ENCODE peak calls at places on chromosome 9, in seven cellular contexts. One of them, this sample, is unnamed.

GRCh38 chr9:2119490-2120046 is 104.4 kb downstream of the SMARCA2 start:
- DNase-seq in K562: no peak
- DNase-seq in CD8-positive, alpha-beta T cell: no peak
- DNase-seq in memory B cell: no peak
- DNase-seq in fibroblast of pulmonary artery: no peak
- DNase-seq in ascending aorta: no peak
- DNase-seq in Daoy: no peak
- DNase-seq in this sample: no peak

GRCh38 chr9:94057918-94058317 is 26.3 kb upstream of the PTPDC1 start:
- DNase-seq in CD8-positive, alpha-beta T cell: no peak
- DNase-seq in memory B cell: no peak
- DNase-seq in fibroblast of pulmonary artery: no peak
- DNase-seq in ascending aorta: no peak
- DNase-seq in Daoy: no peak
- DNase-seq in K562: no peak
- DNase-seq in this sample: no peak

GRCh38 chr9:81112638-81113037 is 576.7 kb downstream of the TLE1 start:
- DNase-seq in CD8-positive, alpha-beta T cell: no peak
- DNase-seq in Daoy: no peak
- DNase-seq in ascending aorta: no peak
- DNase-seq in K562: no peak
- DNase-seq in memory B cell: no peak
- DNase-seq in fibroblast of pulmonary artery: no peak
- DNase-seq in this sample: no peak

GRCh38 chr9:135761150-135761844 is 59.3 kb downstream of the KCNT1 start:
- DNase-seq in memory B cell: no peak
- DNase-seq in K562: no peak
- DNase-seq in Daoy: no peak
- DNase-seq in fibroblast of pulmonary artery: no peak
- DNase-seq in CD8-positive, alpha-beta T cell: no peak
- DNase-seq in ascending aorta: no peak
- DNase-seq in this sample: no peak

GRCh38 chr9:25808554-25808953 is 130.3 kb upstream of the TUSC1 start:
- DNase-seq in ascending aorta: no peak
- DNase-seq in fibroblast of pulmonary artery: no peak
- DNase-seq in CD8-positive, alpha-beta T cell: no peak
- DNase-seq in memory B cell: no peak
- DNase-seq in Daoy: no peak
- DNase-seq in K562: no peak
- DNase-seq in this sample: no peak

GRCh38 chr9:115399026-115399425 is 281.1 kb upstream of the TNC start:
- DNase-seq in Daoy: no peak
- DNase-seq in memory B cell: no peak
- DNase-seq in ascending aorta: no peak
- DNase-seq in K562: no peak
- DNase-seq in CD8-positive, alpha-beta T cell: no peak
- DNase-seq in fibroblast of pulmonary artery: no peak
- DNase-seq in this sample: no peak

GRCh38 chr9:69697475-69697874 is 25.3 kb upstream of the APBA1 start:
- DNase-seq in K562: no peak
- DNase-seq in fibroblast of pulmonary artery: no peak
- DNase-seq in CD8-positive, alpha-beta T cell: no peak
- DNase-seq in memory B cell: no peak
- DNase-seq in ascending aorta: no peak
- DNase-seq in Daoy: no peak
- DNase-seq in this sample: no peak

GRCh38 chr9:127858041-127858512 is 3.6 kb upstream of the ENG start:
- DNase-seq in Daoy: peak; percentile 47
- DNase-seq in K562: no peak
- DNase-seq in fibroblast of pulmonary artery: peak; percentile 49
- DNase-seq in memory B cell: no peak
- DNase-seq in ascending aorta: no peak
- DNase-seq in CD8-positive, alpha-beta T cell: no peak
- DNase-seq in this sample: no peak